ENCODE peak calls at places on chromosome 4, in six cellular contexts. O, R, Y, F, N and G are unnamed samples. For H3K36me3, the result is how much of the 10 kb centered on the place peaks cover.

GRCh38 chr4:6771229-6771671 is 11.3 kb upstream of the KIAA0232 start:
- DNase-seq in R (peak), O (no peak), Y (no peak), F (peak), N (no peak), G (no peak)

GRCh38 chr4:70437212-70437611 is 34.8 kb upstream of the MUC7 start:
- DNase-seq in R (no peak), F (no peak), N (no peak), O (no peak), Y (no peak), G (no peak)

GRCh38 chr4:13264126-13264525 is 220.0 kb downstream of the RAB28 start:
- DNase-seq in F (peak), R (peak), N (peak), O (no peak), Y (no peak), G (peak)

GRCh38 chr4:162586266-162586665 is 422.5 kb upstream of the FSTL5 start:
- DNase-seq in R (no peak), O (no peak), N (peak), Y (no peak), F (no peak), G (no peak)

GRCh38 chr4:44118971-44119680 is 329.5 kb downstream of the KCTD8 start:
- DNase-seq in R (no peak), O (no peak), N (peak), Y (no peak), F (no peak), G (peak)

GRCh38 chr4:11548529-11549176 is 120.0 kb upstream of the HS3ST1 start:
- DNase-seq in R (peak), N (peak), Y (no peak), O (no peak), F (no peak), G (no peak)

GRCh38 chr4:182560358-182560757 is 317.2 kb downstream of the TENM3 start:
- DNase-seq in O (no peak), F (no peak), Y (no peak), R (peak), N (peak), G (peak)

GRCh38 chr4:1765409-1766335 is 27.4 kb upstream of the FGFR3 start:
- DNase-seq in Y (no peak), F (no peak), O (no peak), N (no peak), R (no peak), G (no peak)

GRCh38 chr4:4417886-4418285 is 31.0 kb downstream of the NSG1 start:
- DNase-seq in Y (no peak), R (no peak), O (no peak), F (no peak), N (no peak), G (no peak)

GRCh38 chr4:113978561-113979156 is 788 bp downstream of the ARSJ start:
- DNase-seq in O (peak), F (peak), R (no peak), N (peak), Y (no peak), G (no peak)

GRCh38 chr4:6548201-6548881 is 26.6 kb upstream of the MAN2B2 start:
- DNase-seq in F (peak), Y (no peak), O (no peak), R (peak), N (no peak), G (peak)

GRCh38 chr4:113435893-113436292 is 325.6 kb downstream of the CAMK2D start:
- DNase-seq in Y (peak), F (peak), N (peak), O (peak), R (peak), G (peak)

GRCh38 chr4:88523325-88524129 is at the start of gene PYURF:
- DNase-seq in R (peak), N (peak), F (peak), Y (peak), O (peak), G (peak)

DNA sequence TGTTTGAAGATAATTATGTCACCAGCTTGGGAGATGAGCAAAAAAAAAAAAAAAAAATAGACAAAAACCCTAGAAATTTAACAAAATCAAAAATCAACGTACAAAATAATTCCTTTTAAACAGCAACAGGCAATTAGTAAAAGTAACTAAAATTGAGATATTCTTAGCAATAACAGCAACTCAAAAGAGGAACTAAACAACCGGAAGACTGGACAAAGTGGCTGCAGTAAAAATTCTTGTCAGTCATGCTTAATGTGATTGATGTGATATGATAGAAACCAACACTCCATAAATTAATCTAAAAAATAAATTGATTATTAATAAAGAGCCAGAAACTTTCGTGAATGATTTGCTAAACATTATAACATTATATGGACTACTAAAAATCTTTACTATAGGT is 1534.6 kb upstream of the AGA start:
- DNase-seq in N (no peak), Y (no peak), O (no peak), F (no peak), R (no peak), G (no peak)
- H3K27ac ChIP-seq in N (no peak), Y (no peak), O (no peak), F (no peak), R (no peak), G (no peak)

GRCh38 chr4:150821641-150822040 is 193.4 kb downstream of the LRBA start:
- DNase-seq in F (no peak), Y (no peak), O (no peak), N (peak), R (no peak), G (no peak)

GRCh38 chr4:150818661-150819060 is 196.4 kb downstream of the LRBA start:
- DNase-seq in Y (no peak), O (no peak), N (peak), R (peak), F (peak), G (no peak)

GRCh38 chr4:150822407-150822806 is 192.7 kb downstream of the LRBA start:
- DNase-seq in Y (no peak), N (no peak), R (no peak), O (no peak), F (no peak), G (no peak)

GRCh38 chr4:150818129-150818528 is 197.0 kb downstream of the LRBA start:
- DNase-seq in F (no peak), O (no peak), N (no peak), R (peak), Y (no peak), G (no peak)

DNA sequence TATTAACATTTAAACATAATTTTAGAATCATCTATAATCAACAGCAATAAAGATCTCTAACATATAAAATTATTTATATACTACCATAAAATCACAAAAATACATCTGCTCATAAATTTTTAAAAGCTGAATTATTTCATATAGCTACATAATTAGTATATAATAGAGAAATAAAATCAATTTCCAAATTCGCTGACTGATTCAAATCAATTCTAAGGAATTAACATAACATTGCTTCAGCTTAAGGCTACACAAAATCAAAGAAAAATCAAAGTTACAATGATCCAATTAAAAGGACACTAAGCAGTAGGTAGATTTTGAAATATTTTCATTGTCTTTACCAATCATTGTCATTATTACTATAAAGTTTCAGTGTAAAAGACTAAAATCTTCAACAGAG is 194.7 kb downstream of the LRBA start:
- DNase-seq in F (no peak), N (no peak), Y (no peak), O (no peak), R (no peak), G (no peak)
- H3K4me3 ChIP-seq in F (no peak), N (no peak), Y (no peak), O (no peak), R (no peak), G (no peak)

GRCh38 chr4:3213101-3213416 is 35.9 kb upstream of the MSANTD1 start:
- DNase-seq in F (no peak), O (no peak), R (no peak), Y (no peak), N (no peak), G (no peak)

GRCh38 chr4:3211866-3212265 is 37.1 kb upstream of the MSANTD1 start:
- DNase-seq in Y (no peak), R (no peak), O (no peak), N (no peak), F (no peak), G (no peak)

GRCh38 chr4:3215256-3215655 is 33.7 kb upstream of the MSANTD1 start:
- DNase-seq in Y (no peak), N (no peak), F (no peak), R (no peak), O (no peak), G (no peak)

GRCh38 chr4:3212391-3213100 is 36.4 kb upstream of the MSANTD1 start:
- DNase-seq in R (no peak), Y (no peak), N (no peak), O (no peak), F (no peak), G (no peak)

GRCh38 chr4:3213661-3214250 is 35.2 kb upstream of the MSANTD1 start:
- DNase-seq in Y (no peak), O (no peak), R (no peak), N (no peak), F (no peak), G (no peak)
- H3K36me3 ChIP-seq in Y (under half), O (under half), R (half or more), N (under half), F (under half), G (half or more)

GRCh38 chr4:83114576-83114975 is at the start of gene PLAC8:
- DNase-seq in N (peak), F (no peak), O (no peak), R (peak), Y (no peak), G (no peak)
- H3K27ac ChIP-seq in N (no peak), F (no peak), O (no peak), R (peak), Y (no peak), G (no peak)

GRCh38 chr4:105808459-105809041 is 86.7 kb upstream of the NPNT start:
- DNase-seq in O (no peak), N (peak), Y (peak), R (peak), F (peak), G (peak)

GRCh38 chr4:105805501-105806120 is 89.7 kb upstream of the NPNT start:
- DNase-seq in R (no peak), O (no peak), N (no peak), F (no peak), Y (no peak), G (no peak)

GRCh38 chr4:105807496-105807895 is 87.8 kb upstream of the NPNT start:
- DNase-seq in R (no peak), O (no peak), N (peak), F (peak), Y (no peak), G (peak)

DNA sequence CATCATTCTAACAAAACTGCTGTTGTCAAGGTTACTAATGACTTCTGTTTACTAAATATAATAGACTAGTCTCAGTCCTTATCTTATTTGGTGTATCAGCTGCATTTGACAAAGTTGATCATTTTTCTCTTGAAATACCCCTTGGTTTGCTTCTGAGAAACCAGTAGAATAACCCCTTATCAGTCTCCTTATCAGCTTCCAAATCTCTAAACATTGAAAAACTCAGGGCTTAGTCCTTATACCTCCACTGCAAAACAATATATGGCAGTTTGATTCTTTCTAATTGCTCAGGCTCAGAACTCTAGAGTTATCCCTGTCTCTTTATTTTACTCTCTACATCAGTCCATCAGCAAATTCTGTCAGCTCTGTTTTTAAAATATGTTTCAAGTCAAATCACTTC is 87.2 kb upstream of the NPNT start:
- DNase-seq in Y (no peak), O (no peak), R (peak), N (no peak), F (no peak), G (no peak)
- H3K4me3 ChIP-seq in Y (no peak), O (peak), R (no peak), N (no peak), F (no peak), G (no peak)

GRCh38 chr4:2924286-2924685 is 38.9 kb downstream of the NOP14 start:
- DNase-seq in N (no peak), O (peak), F (no peak), R (no peak), Y (no peak), G (no peak)
- H3K36me3 ChIP-seq in N (under half), O (under half), F (under half), R (half or more), Y (under half), G (under half)

GRCh38 chr4:143337600-143338287 is 1.1 kb downstream of the GAB1 start:
- DNase-seq in F (peak), O (peak), N (peak), Y (peak), R (peak), G (peak)

GRCh38 chr4:143339497-143339896 is 2.8 kb downstream of the GAB1 start:
- DNase-seq in Y (no peak), R (no peak), F (no peak), N (no peak), O (no peak), G (no peak)

GRCh38 chr4:143335979-143336827 is 473 bp upstream of the GAB1 start:
- DNase-seq in F (peak), Y (peak), R (peak), N (peak), O (peak), G (peak)

GRCh38 chr4:143338313-143338712 is 1.6 kb downstream of the GAB1 start:
- DNase-seq in F (peak), N (no peak), Y (no peak), R (no peak), O (no peak), G (no peak)

GRCh38 chr4:143336828-143337599 is at the start of gene GAB1:
- DNase-seq in Y (peak), R (peak), O (peak), F (peak), N (peak), G (peak)
- H3K27ac ChIP-seq in Y (peak), R (peak), O (peak), F (peak), N (peak), G (peak)